ENCODE peak calls at places on chromosomes 7 and 10, in five cellular contexts. L, K, N, E and J are unnamed samples.

GRCh38 chr7:46927131-46927810 is 654.6 kb downstream of the TNS3 start:
- DNase-seq in L (peak; percentile 68), K (no peak), N (no peak), E (no peak), J (no peak)

GRCh38 chr10:130045091-130045652 is 65.5 kb downstream of the C10orf143 start:
- DNase-seq in L (peak; percentile 19), K (no peak), N (no peak), E (no peak), J (peak; percentile 0)

GRCh38 chr7:148327379-148327778 is 263.2 kb upstream of the C7orf33 start:
- DNase-seq in L (peak; percentile 91), K (no peak), N (no peak), E (no peak), J (no peak)

GRCh38 chr10:19654576-19654975 is 161.7 kb upstream of the PLXDC2 start:
- DNase-seq in L (peak; percentile 10), K (no peak), N (no peak), E (no peak), J (no peak)

GRCh38 chr7:2777898-2778535 is 66.1 kb downstream of the GNA12 start:
- DNase-seq in L (no peak), K (no peak), N (no peak), E (no peak), J (no peak)

GRCh38 chr10:16011548-16011947 is 151.2 kb upstream of the MINDY3 start:
- DNase-seq in L (peak; percentile 44), K (no peak), N (no peak), E (no peak), J (no peak)

GRCh38 chr7:100763556-100764140 is 30.3 kb downstream of the ZAN start:
- DNase-seq in L (no peak), K (no peak), N (no peak), E (no peak), J (no peak)

GRCh38 chr7:2433713-2434550 is 30.5 kb downstream of the CHST12 start:
- DNase-seq in L (no peak), K (no peak), N (no peak), E (no peak), J (no peak)

GRCh38 chr10:67663449-67664087 is 32.4 kb downstream of the CTNNA3 start:
- DNase-seq in L (no peak), K (no peak), N (no peak), E (peak; percentile 61), J (no peak)

GRCh38 chr7:27188666-27189559 is 3.9 kb upstream of the HOXA11 start:
- DNase-seq in L (peak; percentile 86), K (no peak), N (no peak), E (no peak), J (no peak)

GRCh38 chr7:90520484-90520883 is 51.0 kb downstream of the PTTG1IP2 start:
- DNase-seq in L (peak; percentile 20), K (peak; percentile 72), N (no peak), E (no peak), J (no peak)

GRCh38 chr7:41239596-41239995 is 463.3 kb downstream of the INHBA start:
- DNase-seq in L (no peak), K (no peak), N (no peak), E (no peak), J (no peak)

GRCh38 chr7:94374231-94374630 is 20.5 kb upstream of the COL1A2 start:
- DNase-seq in L (peak; percentile 17), K (no peak), N (no peak), E (no peak), J (no peak)

GRCh38 chr10:6778992-6779701 is 199.1 kb upstream of the PRKCQ start:
- DNase-seq in L (peak; percentile 88), K (no peak), N (no peak), E (peak; percentile 27), J (no peak)

GRCh38 chr10:124557648-124558338 is 96.2 kb downstream of the LHPP start:
- DNase-seq in L (no peak), K (no peak), N (no peak), E (peak; percentile 72), J (no peak)

GRCh38 chr7:23544913-23545354 is 13.2 kb upstream of the TRA2A start:
- DNase-seq in L (peak; percentile 74), K (peak; percentile 49), N (no peak), E (no peak), J (no peak)

GRCh38 chr7:102404005-102404861 is 8.1 kb downstream of the PRKRIP1 start:
- DNase-seq in L (peak; percentile 59), K (peak; percentile 85), N (peak; percentile 22), E (no peak), J (peak; percentile 26)

GRCh38 chr10:70672165-70672992 is at the start of gene ADAMTS14:
- DNase-seq in L (peak; percentile 61), K (no peak), N (no peak), E (peak; percentile 87), J (no peak)

GRCh38 chr7:8259586-8260222 is 2.3 kb downstream of the ICA1 start:
- DNase-seq in L (no peak), K (no peak), N (no peak), E (no peak), J (no peak)

GRCh38 chr10:80110986-80111385 is 21.5 kb upstream of the PLAC9 start:
- DNase-seq in L (no peak), K (no peak), N (no peak), E (no peak), J (no peak)